ENCODE peak calls at places on chromosomes 16 and 17, in seven cellular contexts. U, Z, M, O, W, H and S are unnamed samples.
A peak's percentile ranks its signal among the peaks of the same experiment; 100 is the strongest.

GRCh38 chr17:2120550-2121335 is 65.8 kb downstream of the HIC1 start:
- DNase-seq in W (no peak), O (no peak), Z (no peak), U (no peak), H (no peak), M (peak; percentile 62), S (peak; percentile 81)

GRCh38 chr16:89052191-89052787 is 41.4 kb upstream of the ACSF3 start:
- DNase-seq in M (no peak), Z (no peak), O (no peak), W (peak; percentile 8), U (no peak), H (no peak), S (no peak)

GRCh38 chr17:14303343-14304221 is 2.7 kb downstream of the HS3ST3B1 start:
- DNase-seq in H (no peak), Z (no peak), M (peak; percentile 26), O (peak; percentile 40), W (peak; percentile 7), U (no peak), S (peak; percentile 32)

GRCh38 chr17:75084039-75084660 is 3.6 kb upstream of the SLC16A5 start:
- DNase-seq in U (no peak), M (peak; percentile 32), Z (no peak), W (no peak), O (no peak), H (no peak), S (no peak)

GRCh38 chr17:30346211-30346831 is 12.5 kb upstream of the TMIGD1 start:
- DNase-seq in W (no peak), Z (no peak), H (no peak), M (peak; percentile 35), U (no peak), O (no peak), S (no peak)

GRCh38 chr17:1829189-1829578 is 518 bp downstream of the SMYD4 start:
- DNase-seq in H (no peak), O (no peak), W (no peak), Z (peak; percentile 74), M (peak; percentile 30), U (no peak), S (peak; percentile 18)

GRCh38 chr16:73356401-73357079 is 308.6 kb upstream of the ZFHX3 start:
- DNase-seq in M (no peak), Z (no peak), W (no peak), U (no peak), O (no peak), H (no peak), S (no peak)

GRCh38 chr17:4536742-4537411 is 18.3 kb downstream of the MYBBP1A start:
- DNase-seq in M (peak; percentile 75), W (no peak), U (no peak), Z (peak; percentile 24), H (no peak), O (no peak), S (peak; percentile 75)

GRCh38 chr16:16096161-16096857 is 127.0 kb downstream of the ABCC6 start:
- DNase-seq in O (no peak), M (peak; percentile 41), W (no peak), U (no peak), Z (peak; percentile 30), H (no peak), S (peak; percentile 67)

GRCh38 chr17:7156342-7156940 is 22.7 kb downstream of the ASGR1 start:
- DNase-seq in W (no peak), Z (no peak), U (no peak), M (no peak), O (no peak), H (no peak), S (no peak)